ENCODE peak calls at places on chromosomes 2 and 18, in eight cellular contexts. One of them, this sample, is unnamed.

GRCh38 chr18:79578396-79579260 is 101.0 kb upstream of the CTDP1 start:
- DNase-seq in foreskin fibroblast: no peak
- DNase-seq in fibroblast of lung: no peak
- DNase-seq in endodermal cell: peak; percentile 30
- DNase-seq in IMR-90: no peak
- DNase-seq in heart left ventricle: peak; percentile 57
- DNase-seq in fibroblast of villous mesenchyme: no peak
- DNase-seq in CD4-positive, alpha-beta T cell: no peak
- DNase-seq in this sample: no peak

GRCh38 chr2:18630941-18631340 is 41.6 kb upstream of the NT5C1B start:
- DNase-seq in IMR-90: no peak
- DNase-seq in fibroblast of villous mesenchyme: no peak
- DNase-seq in fibroblast of lung: no peak
- DNase-seq in foreskin fibroblast: peak; percentile 52
- DNase-seq in endodermal cell: no peak
- DNase-seq in heart left ventricle: no peak
- DNase-seq in CD4-positive, alpha-beta T cell: no peak
- DNase-seq in this sample: peak; percentile 31

GRCh38 chr18:7452331-7452730 is 114.8 kb upstream of the PTPRM start:
- DNase-seq in fibroblast of villous mesenchyme: peak; percentile 18
- DNase-seq in CD4-positive, alpha-beta T cell: no peak
- DNase-seq in endodermal cell: peak; percentile 86
- DNase-seq in fibroblast of lung: no peak
- DNase-seq in IMR-90: peak; percentile 4
- DNase-seq in heart left ventricle: no peak
- DNase-seq in foreskin fibroblast: peak; percentile 6
- DNase-seq in this sample: peak; percentile 22

GRCh38 chr2:44549856-44550255 is 188.1 kb downstream of the CAMKMT start:
- DNase-seq in fibroblast of lung: peak; percentile 78
- DNase-seq in heart left ventricle: no peak
- DNase-seq in fibroblast of villous mesenchyme: no peak
- DNase-seq in endodermal cell: no peak
- DNase-seq in foreskin fibroblast: peak; percentile 46
- DNase-seq in CD4-positive, alpha-beta T cell: no peak
- DNase-seq in IMR-90: no peak
- DNase-seq in this sample: peak; percentile 30

GRCh38 chr2:212892193-212892592 is 259.2 kb downstream of the IKZF2 start:
- DNase-seq in fibroblast of lung: peak; percentile 53
- DNase-seq in fibroblast of villous mesenchyme: peak; percentile 58
- DNase-seq in IMR-90: peak; percentile 64
- DNase-seq in CD4-positive, alpha-beta T cell: no peak
- DNase-seq in heart left ventricle: no peak
- DNase-seq in endodermal cell: peak; percentile 55
- DNase-seq in foreskin fibroblast: peak; percentile 49
- DNase-seq in this sample: peak; percentile 49

GRCh38 chr2:190837991-190838390 is 42.6 kb upstream of the GLS start:
- DNase-seq in foreskin fibroblast: no peak
- DNase-seq in endodermal cell: no peak
- DNase-seq in fibroblast of lung: peak; percentile 71
- DNase-seq in fibroblast of villous mesenchyme: peak; percentile 58
- DNase-seq in IMR-90: no peak
- DNase-seq in heart left ventricle: no peak
- DNase-seq in CD4-positive, alpha-beta T cell: no peak
- DNase-seq in this sample: peak; percentile 43

GRCh38 chr2:15973446-15974202 is 33.3 kb downstream of the MYCN start:
- DNase-seq in heart left ventricle: no peak
- DNase-seq in fibroblast of lung: no peak
- DNase-seq in CD4-positive, alpha-beta T cell: no peak
- DNase-seq in fibroblast of villous mesenchyme: no peak
- DNase-seq in foreskin fibroblast: no peak
- DNase-seq in endodermal cell: peak; percentile 35
- DNase-seq in IMR-90: no peak
- DNase-seq in this sample: no peak

GRCh38 chr2:127508025-127508620 is 18.2 kb downstream of the IWS1 start:
- DNase-seq in foreskin fibroblast: peak; percentile 28
- DNase-seq in endodermal cell: no peak
- DNase-seq in CD4-positive, alpha-beta T cell: no peak
- DNase-seq in heart left ventricle: no peak
- DNase-seq in IMR-90: peak; percentile 42
- DNase-seq in fibroblast of villous mesenchyme: peak; percentile 31
- DNase-seq in fibroblast of lung: peak; percentile 49
- DNase-seq in this sample: no peak

GRCh38 chr2:159052157-159052561 is 83.7 kb downstream of the TANC1 start:
- DNase-seq in endodermal cell: no peak
- DNase-seq in heart left ventricle: no peak
- DNase-seq in IMR-90: peak; percentile 49
- DNase-seq in fibroblast of lung: no peak
- DNase-seq in fibroblast of villous mesenchyme: peak; percentile 87
- DNase-seq in foreskin fibroblast: peak; percentile 22
- DNase-seq in CD4-positive, alpha-beta T cell: no peak
- DNase-seq in this sample: no peak

GRCh38 chr2:195672674-195673073 is 15.6 kb downstream of the SLC39A10 start:
- DNase-seq in IMR-90: no peak
- DNase-seq in fibroblast of lung: no peak
- DNase-seq in CD4-positive, alpha-beta T cell: no peak
- DNase-seq in foreskin fibroblast: no peak
- DNase-seq in heart left ventricle: no peak
- DNase-seq in fibroblast of villous mesenchyme: no peak
- DNase-seq in endodermal cell: no peak
- DNase-seq in this sample: no peak
- TF ChIP-seq CTCF in IMR-90: no peak
- TF ChIP-seq CTCF in fibroblast of lung: no peak
- TF ChIP-seq CTCF in CD4-positive, alpha-beta T cell: no peak
- TF ChIP-seq CTCF in foreskin fibroblast: peak; percentile 12
- TF ChIP-seq CTCF in heart left ventricle: no peak
- TF ChIP-seq CTCF in fibroblast of villous mesenchyme: peak; percentile 7
- TF ChIP-seq CTCF in endodermal cell: peak; percentile 73
- TF ChIP-seq CTCF in this sample: peak; percentile 44

GRCh38 chr2:73728043-73728442 is 9.1 kb downstream of the TPRKB start:
- DNase-seq in endodermal cell: peak; percentile 56
- DNase-seq in fibroblast of lung: no peak
- DNase-seq in fibroblast of villous mesenchyme: no peak
- DNase-seq in foreskin fibroblast: no peak
- DNase-seq in CD4-positive, alpha-beta T cell: no peak
- DNase-seq in IMR-90: no peak
- DNase-seq in heart left ventricle: no peak
- DNase-seq in this sample: no peak
- TF ChIP-seq CTCF in endodermal cell: peak; percentile 39
- TF ChIP-seq CTCF in fibroblast of lung: no peak
- TF ChIP-seq CTCF in fibroblast of villous mesenchyme: no peak
- TF ChIP-seq CTCF in foreskin fibroblast: no peak
- TF ChIP-seq CTCF in CD4-positive, alpha-beta T cell: no peak
- TF ChIP-seq CTCF in IMR-90: no peak
- TF ChIP-seq CTCF in heart left ventricle: no peak
- TF ChIP-seq CTCF in this sample: no peak

GRCh38 chr2:217873371-217873770 is 129.4 kb downstream of the TNS1 start:
- DNase-seq in CD4-positive, alpha-beta T cell: no peak
- DNase-seq in endodermal cell: peak; percentile 64
- DNase-seq in fibroblast of lung: no peak
- DNase-seq in heart left ventricle: no peak
- DNase-seq in foreskin fibroblast: no peak
- DNase-seq in fibroblast of villous mesenchyme: no peak
- DNase-seq in IMR-90: no peak
- DNase-seq in this sample: no peak

GRCh38 chr2:217875138-217875537 is 127.7 kb downstream of the TNS1 start:
- DNase-seq in IMR-90: no peak
- DNase-seq in fibroblast of villous mesenchyme: peak; percentile 13
- DNase-seq in endodermal cell: no peak
- DNase-seq in foreskin fibroblast: peak; percentile 33
- DNase-seq in heart left ventricle: no peak
- DNase-seq in fibroblast of lung: no peak
- DNase-seq in CD4-positive, alpha-beta T cell: no peak
- DNase-seq in this sample: no peak

GRCh38 chr2:217875556-217876252 is 127.1 kb downstream of the TNS1 start:
- DNase-seq in fibroblast of lung: no peak
- DNase-seq in endodermal cell: no peak
- DNase-seq in fibroblast of villous mesenchyme: no peak
- DNase-seq in heart left ventricle: no peak
- DNase-seq in IMR-90: peak; percentile 57
- DNase-seq in foreskin fibroblast: peak; percentile 32
- DNase-seq in CD4-positive, alpha-beta T cell: no peak
- DNase-seq in this sample: peak; percentile 75

GRCh38 chr2:217870528-217871011 is 132.2 kb downstream of the TNS1 start:
- DNase-seq in CD4-positive, alpha-beta T cell: no peak
- DNase-seq in fibroblast of lung: no peak
- DNase-seq in foreskin fibroblast: no peak
- DNase-seq in fibroblast of villous mesenchyme: no peak
- DNase-seq in endodermal cell: no peak
- DNase-seq in IMR-90: no peak
- DNase-seq in heart left ventricle: no peak
- DNase-seq in this sample: no peak

DNA sequence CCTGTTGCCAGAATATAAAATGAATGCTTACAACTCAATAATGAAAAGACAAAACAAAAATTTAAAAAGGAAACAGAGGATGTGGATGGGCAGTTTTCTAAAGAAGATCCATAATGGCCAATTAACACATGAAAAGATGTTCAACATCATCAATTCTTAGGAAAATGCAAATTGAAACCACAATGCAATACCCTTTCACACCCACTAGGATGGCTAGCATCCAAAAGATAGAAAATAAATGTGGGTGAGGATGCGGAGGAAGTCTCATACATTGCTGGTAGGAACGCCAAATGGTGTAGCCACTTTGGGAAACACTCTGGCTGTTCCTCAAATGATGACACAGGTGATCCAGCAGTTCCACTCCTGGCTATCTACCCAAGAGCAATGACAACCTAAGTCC is 130.5 kb downstream of the TNS1 start:
- DNase-seq in fibroblast of lung: no peak
- DNase-seq in foreskin fibroblast: no peak
- DNase-seq in endodermal cell: no peak
- DNase-seq in IMR-90: no peak
- DNase-seq in CD4-positive, alpha-beta T cell: no peak
- DNase-seq in fibroblast of villous mesenchyme: no peak
- DNase-seq in heart left ventricle: no peak
- DNase-seq in this sample: no peak
- TF ChIP-seq CTCF in fibroblast of lung: peak; percentile 14
- TF ChIP-seq CTCF in foreskin fibroblast: no peak
- TF ChIP-seq CTCF in endodermal cell: peak; percentile 54
- TF ChIP-seq CTCF in IMR-90: no peak
- TF ChIP-seq CTCF in CD4-positive, alpha-beta T cell: no peak
- TF ChIP-seq CTCF in fibroblast of villous mesenchyme: peak; percentile 17
- TF ChIP-seq CTCF in heart left ventricle: no peak
- TF ChIP-seq CTCF in this sample: peak; percentile 63

DNA sequence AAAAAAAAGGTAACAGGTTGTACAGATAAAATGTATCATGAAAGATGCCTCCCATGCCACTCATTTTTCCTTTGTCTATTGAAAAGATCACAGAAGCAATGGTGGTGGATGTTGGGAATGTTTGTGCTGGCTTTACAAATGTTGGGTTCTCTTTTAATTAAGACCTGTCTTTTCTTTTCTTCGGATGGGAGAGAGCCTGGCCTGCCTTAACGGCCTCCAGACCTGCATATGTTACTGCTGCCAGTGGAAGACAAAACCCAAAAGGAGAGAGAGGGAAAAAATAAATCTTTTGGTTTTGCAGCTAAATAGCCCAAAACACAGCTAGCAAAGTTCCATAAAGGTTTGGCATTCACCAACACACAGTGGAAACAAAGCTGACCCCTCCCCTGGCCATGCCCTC is 50.5 kb upstream of the FZD7 start:
- DNase-seq in heart left ventricle: no peak
- DNase-seq in endodermal cell: no peak
- DNase-seq in foreskin fibroblast: no peak
- DNase-seq in IMR-90: no peak
- DNase-seq in CD4-positive, alpha-beta T cell: no peak
- DNase-seq in fibroblast of villous mesenchyme: no peak
- DNase-seq in fibroblast of lung: no peak
- DNase-seq in this sample: no peak
- TF ChIP-seq CTCF in heart left ventricle: no peak
- TF ChIP-seq CTCF in endodermal cell: no peak
- TF ChIP-seq CTCF in foreskin fibroblast: no peak
- TF ChIP-seq CTCF in IMR-90: no peak
- TF ChIP-seq CTCF in CD4-positive, alpha-beta T cell: no peak
- TF ChIP-seq CTCF in fibroblast of villous mesenchyme: no peak
- TF ChIP-seq CTCF in fibroblast of lung: no peak
- TF ChIP-seq CTCF in this sample: no peak

DNA sequence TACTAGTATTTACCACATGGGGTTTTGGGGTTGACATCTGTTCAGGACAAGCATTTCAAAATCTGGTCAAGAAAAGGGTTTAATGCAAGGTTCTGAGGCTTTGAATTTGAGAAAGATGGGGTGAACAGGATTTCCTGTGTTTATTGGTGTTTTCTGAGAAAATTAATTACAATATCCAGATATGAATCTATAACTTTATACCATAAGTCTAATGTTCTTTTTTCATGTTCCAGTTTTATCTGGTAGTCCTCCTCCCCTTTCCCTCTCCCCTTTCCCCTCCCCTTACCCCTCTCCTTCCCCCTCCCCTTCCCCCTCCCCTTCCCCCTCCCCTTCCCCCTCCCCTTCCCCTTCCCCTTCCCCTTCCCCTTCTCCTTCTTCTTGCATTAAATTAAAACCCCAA is 1518.2 kb upstream of the TMEFF2 start:
- DNase-seq in fibroblast of lung: no peak
- DNase-seq in IMR-90: no peak
- DNase-seq in heart left ventricle: no peak
- DNase-seq in fibroblast of villous mesenchyme: no peak
- DNase-seq in CD4-positive, alpha-beta T cell: no peak
- DNase-seq in foreskin fibroblast: no peak
- DNase-seq in endodermal cell: no peak
- DNase-seq in this sample: no peak
- TF ChIP-seq CTCF in fibroblast of lung: no peak
- TF ChIP-seq CTCF in IMR-90: no peak
- TF ChIP-seq CTCF in heart left ventricle: no peak
- TF ChIP-seq CTCF in fibroblast of villous mesenchyme: no peak
- TF ChIP-seq CTCF in CD4-positive, alpha-beta T cell: no peak
- TF ChIP-seq CTCF in foreskin fibroblast: no peak
- TF ChIP-seq CTCF in endodermal cell: no peak
- TF ChIP-seq CTCF in this sample: no peak

GRCh38 chr2:220370764-220371163 is 743.3 kb downstream of the SLC4A3 start:
- DNase-seq in foreskin fibroblast: no peak
- DNase-seq in endodermal cell: no peak
- DNase-seq in fibroblast of lung: peak; percentile 36
- DNase-seq in IMR-90: peak; percentile 34
- DNase-seq in fibroblast of villous mesenchyme: no peak
- DNase-seq in heart left ventricle: no peak
- DNase-seq in CD4-positive, alpha-beta T cell: no peak
- DNase-seq in this sample: peak; percentile 39

GRCh38 chr2:220365023-220365422 is 737.6 kb downstream of the SLC4A3 start:
- DNase-seq in endodermal cell: no peak
- DNase-seq in fibroblast of villous mesenchyme: peak; percentile 2
- DNase-seq in foreskin fibroblast: peak; percentile 63
- DNase-seq in fibroblast of lung: peak; percentile 87
- DNase-seq in heart left ventricle: no peak
- DNase-seq in CD4-positive, alpha-beta T cell: no peak
- DNase-seq in IMR-90: peak; percentile 60
- DNase-seq in this sample: peak; percentile 87

DNA sequence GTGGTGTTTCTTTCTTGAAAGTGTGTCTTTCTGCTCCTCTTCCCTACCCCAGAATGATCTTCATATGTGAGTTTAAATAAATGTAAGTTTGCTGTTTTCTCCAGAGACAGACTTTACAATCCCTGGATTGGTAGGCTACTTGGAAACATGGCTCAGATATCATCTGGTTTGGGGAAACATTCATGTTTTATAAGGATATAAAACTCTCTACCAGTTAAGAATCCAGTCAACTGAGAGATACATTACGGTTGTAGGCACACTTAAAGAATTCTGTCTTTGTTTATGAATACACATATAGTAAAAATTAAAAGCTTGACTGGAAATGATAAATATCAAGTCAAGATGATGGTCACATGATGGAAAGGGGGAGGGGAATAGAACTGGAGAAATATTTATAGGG is 739.3 kb downstream of the SLC4A3 start:
- DNase-seq in fibroblast of lung: no peak
- DNase-seq in endodermal cell: no peak
- DNase-seq in fibroblast of villous mesenchyme: no peak
- DNase-seq in foreskin fibroblast: no peak
- DNase-seq in heart left ventricle: no peak
- DNase-seq in CD4-positive, alpha-beta T cell: no peak
- DNase-seq in IMR-90: no peak
- DNase-seq in this sample: no peak
- TF ChIP-seq CTCF in fibroblast of lung: no peak
- TF ChIP-seq CTCF in endodermal cell: no peak
- TF ChIP-seq CTCF in fibroblast of villous mesenchyme: no peak
- TF ChIP-seq CTCF in foreskin fibroblast: no peak
- TF ChIP-seq CTCF in heart left ventricle: no peak
- TF ChIP-seq CTCF in CD4-positive, alpha-beta T cell: no peak
- TF ChIP-seq CTCF in IMR-90: no peak
- TF ChIP-seq CTCF in this sample: no peak